ENCODE peak calls at places on chromosomes 11 and 22, in four cellular contexts. One of them, this sample, is unnamed.

GRCh38 chr11:59669611-59670009 is 773 bp upstream of the PATL1 start:
- DNase-seq in stimulated activated CD4-positive, alpha-beta T cell treated with anti-CD3 and anti-CD28 coated beads, Interleukin-1b, Interleukin-23, amount 100 ng/mL, for 24 hours: no peak
- DNase-seq in IMR-90: peak
- DNase-seq in epithelial cell of esophagus: peak
- DNase-seq in this sample: peak

GRCh38 chr11:33294797-33295196 is 37.6 kb downstream of the HIPK3 start:
- DNase-seq in epithelial cell of esophagus: no peak
- DNase-seq in stimulated activated CD4-positive, alpha-beta T cell treated with anti-CD3 and anti-CD28 coated beads, Interleukin-1b, Interleukin-23, amount 100 ng/mL, for 24 hours: no peak
- DNase-seq in IMR-90: no peak
- DNase-seq in this sample: no peak

GRCh38 chr11:27217948-27218410 is 145.0 kb downstream of the CCDC34 start:
- DNase-seq in stimulated activated CD4-positive, alpha-beta T cell treated with anti-CD3 and anti-CD28 coated beads, Interleukin-1b, Interleukin-23, amount 100 ng/mL, for 24 hours: no peak
- DNase-seq in IMR-90: peak
- DNase-seq in epithelial cell of esophagus: peak
- DNase-seq in this sample: no peak

GRCh38 chr11:6681949-6682348 is 1.2 kb downstream of the MRPL17 start:
- DNase-seq in stimulated activated CD4-positive, alpha-beta T cell treated with anti-CD3 and anti-CD28 coated beads, Interleukin-1b, Interleukin-23, amount 100 ng/mL, for 24 hours: no peak
- DNase-seq in epithelial cell of esophagus: peak
- DNase-seq in IMR-90: peak
- DNase-seq in this sample: no peak

GRCh38 chr11:68528630-68529029 is 68.1 kb downstream of the PPP6R3 start:
- DNase-seq in IMR-90: no peak
- DNase-seq in epithelial cell of esophagus: no peak
- DNase-seq in stimulated activated CD4-positive, alpha-beta T cell treated with anti-CD3 and anti-CD28 coated beads, Interleukin-1b, Interleukin-23, amount 100 ng/mL, for 24 hours: no peak
- DNase-seq in this sample: no peak

GRCh38 chr11:119863811-119864601 is 135.0 kb upstream of the NECTIN1 start:
- DNase-seq in stimulated activated CD4-positive, alpha-beta T cell treated with anti-CD3 and anti-CD28 coated beads, Interleukin-1b, Interleukin-23, amount 100 ng/mL, for 24 hours: no peak
- DNase-seq in epithelial cell of esophagus: no peak
- DNase-seq in IMR-90: no peak
- DNase-seq in this sample: no peak

GRCh38 chr11:31788066-31788465 is 23.1 kb downstream of the PAX6 start:
- DNase-seq in IMR-90: no peak
- DNase-seq in stimulated activated CD4-positive, alpha-beta T cell treated with anti-CD3 and anti-CD28 coated beads, Interleukin-1b, Interleukin-23, amount 100 ng/mL, for 24 hours: no peak
- DNase-seq in epithelial cell of esophagus: no peak
- DNase-seq in this sample: no peak

GRCh38 chr11:75508051-75508561 is 17.6 kb downstream of the GDPD5 start:
- DNase-seq in stimulated activated CD4-positive, alpha-beta T cell treated with anti-CD3 and anti-CD28 coated beads, Interleukin-1b, Interleukin-23, amount 100 ng/mL, for 24 hours: no peak
- DNase-seq in epithelial cell of esophagus: no peak
- DNase-seq in IMR-90: no peak
- DNase-seq in this sample: no peak

GRCh38 chr22:24410110-24410856 is 17.1 kb upstream of the ADORA2A start:
- DNase-seq in epithelial cell of esophagus: no peak
- DNase-seq in IMR-90: peak
- DNase-seq in stimulated activated CD4-positive, alpha-beta T cell treated with anti-CD3 and anti-CD28 coated beads, Interleukin-1b, Interleukin-23, amount 100 ng/mL, for 24 hours: no peak
- DNase-seq in this sample: no peak

GRCh38 chr11:27456140-27456801 is 16.3 kb downstream of the LGR4 start:
- DNase-seq in epithelial cell of esophagus: peak
- DNase-seq in IMR-90: peak
- DNase-seq in stimulated activated CD4-positive, alpha-beta T cell treated with anti-CD3 and anti-CD28 coated beads, Interleukin-1b, Interleukin-23, amount 100 ng/mL, for 24 hours: no peak
- DNase-seq in this sample: no peak

GRCh38 chr22:29664731-29665130 is 55.1 kb upstream of the CABP7 start:
- DNase-seq in stimulated activated CD4-positive, alpha-beta T cell treated with anti-CD3 and anti-CD28 coated beads, Interleukin-1b, Interleukin-23, amount 100 ng/mL, for 24 hours: no peak
- DNase-seq in epithelial cell of esophagus: no peak
- DNase-seq in IMR-90: peak
- DNase-seq in this sample: no peak

GRCh38 chr11:94882931-94883330 is 90.4 kb downstream of the CWC15 start:
- DNase-seq in epithelial cell of esophagus: peak
- DNase-seq in stimulated activated CD4-positive, alpha-beta T cell treated with anti-CD3 and anti-CD28 coated beads, Interleukin-1b, Interleukin-23, amount 100 ng/mL, for 24 hours: no peak
- DNase-seq in IMR-90: no peak
- DNase-seq in this sample: peak

GRCh38 chr11:65274734-65275682 is 13.2 kb downstream of the POLA2 start:
- DNase-seq in epithelial cell of esophagus: peak
- DNase-seq in stimulated activated CD4-positive, alpha-beta T cell treated with anti-CD3 and anti-CD28 coated beads, Interleukin-1b, Interleukin-23, amount 100 ng/mL, for 24 hours: no peak
- DNase-seq in IMR-90: peak
- DNase-seq in this sample: peak

GRCh38 chr11:60743058-60743457 is 13.6 kb upstream of the MS4A15 start:
- DNase-seq in stimulated activated CD4-positive, alpha-beta T cell treated with anti-CD3 and anti-CD28 coated beads, Interleukin-1b, Interleukin-23, amount 100 ng/mL, for 24 hours: no peak
- DNase-seq in epithelial cell of esophagus: no peak
- DNase-seq in IMR-90: no peak
- DNase-seq in this sample: no peak

GRCh38 chr22:43263645-43264514 is 76.9 kb upstream of the TTLL12 start:
- DNase-seq in IMR-90: peak
- DNase-seq in stimulated activated CD4-positive, alpha-beta T cell treated with anti-CD3 and anti-CD28 coated beads, Interleukin-1b, Interleukin-23, amount 100 ng/mL, for 24 hours: peak
- DNase-seq in epithelial cell of esophagus: peak
- DNase-seq in this sample: peak

GRCh38 chr22:43136255-43136654 is 6.9 kb downstream of the MCAT start:
- DNase-seq in IMR-90: peak
- DNase-seq in epithelial cell of esophagus: peak
- DNase-seq in stimulated activated CD4-positive, alpha-beta T cell treated with anti-CD3 and anti-CD28 coated beads, Interleukin-1b, Interleukin-23, amount 100 ng/mL, for 24 hours: no peak
- DNase-seq in this sample: no peak

GRCh38 chr11:95135155-95135554 is 45.5 kb downstream of the ENDOD1 start:
- DNase-seq in stimulated activated CD4-positive, alpha-beta T cell treated with anti-CD3 and anti-CD28 coated beads, Interleukin-1b, Interleukin-23, amount 100 ng/mL, for 24 hours: no peak
- DNase-seq in epithelial cell of esophagus: peak
- DNase-seq in IMR-90: no peak
- DNase-seq in this sample: no peak

GRCh38 chr11:33874910-33875490 is 16.9 kb downstream of the LMO2 start:
- DNase-seq in stimulated activated CD4-positive, alpha-beta T cell treated with anti-CD3 and anti-CD28 coated beads, Interleukin-1b, Interleukin-23, amount 100 ng/mL, for 24 hours: no peak
- DNase-seq in epithelial cell of esophagus: no peak
- DNase-seq in IMR-90: no peak
- DNase-seq in this sample: no peak

GRCh38 chr22:38850941-38851849 is 7.4 kb upstream of the NPTXR start:
- DNase-seq in epithelial cell of esophagus: peak
- DNase-seq in IMR-90: peak
- DNase-seq in stimulated activated CD4-positive, alpha-beta T cell treated with anti-CD3 and anti-CD28 coated beads, Interleukin-1b, Interleukin-23, amount 100 ng/mL, for 24 hours: no peak
- DNase-seq in this sample: peak

GRCh38 chr22:49812838-49813237 is 14.8 kb downstream of the BRD1 start:
- DNase-seq in epithelial cell of esophagus: no peak
- DNase-seq in stimulated activated CD4-positive, alpha-beta T cell treated with anti-CD3 and anti-CD28 coated beads, Interleukin-1b, Interleukin-23, amount 100 ng/mL, for 24 hours: no peak
- DNase-seq in IMR-90: peak
- DNase-seq in this sample: no peak

GRCh38 chr22:50201191-50202129 is 649 bp downstream of the SELENOO start:
- DNase-seq in epithelial cell of esophagus: peak
- DNase-seq in stimulated activated CD4-positive, alpha-beta T cell treated with anti-CD3 and anti-CD28 coated beads, Interleukin-1b, Interleukin-23, amount 100 ng/mL, for 24 hours: no peak
- DNase-seq in IMR-90: no peak
- DNase-seq in this sample: no peak

GRCh38 chr11:64843971-64844329 is 503 bp downstream of the CDC42BPG start:
- DNase-seq in stimulated activated CD4-positive, alpha-beta T cell treated with anti-CD3 and anti-CD28 coated beads, Interleukin-1b, Interleukin-23, amount 100 ng/mL, for 24 hours: no peak
- DNase-seq in epithelial cell of esophagus: peak
- DNase-seq in IMR-90: no peak
- DNase-seq in this sample: peak

GRCh38 chr11:129960216-129961214 is 42.1 kb downstream of the PRDM10 start:
- DNase-seq in stimulated activated CD4-positive, alpha-beta T cell treated with anti-CD3 and anti-CD28 coated beads, Interleukin-1b, Interleukin-23, amount 100 ng/mL, for 24 hours: no peak
- DNase-seq in epithelial cell of esophagus: peak
- DNase-seq in IMR-90: peak
- DNase-seq in this sample: peak

GRCh38 chr11:83319346-83319745 is 33.2 kb upstream of the CCDC90B start:
- DNase-seq in epithelial cell of esophagus: peak
- DNase-seq in stimulated activated CD4-positive, alpha-beta T cell treated with anti-CD3 and anti-CD28 coated beads, Interleukin-1b, Interleukin-23, amount 100 ng/mL, for 24 hours: no peak
- DNase-seq in IMR-90: no peak
- DNase-seq in this sample: no peak

GRCh38 chr11:72007587-72007986 is 8.9 kb downstream of the IL18BP start:
- DNase-seq in epithelial cell of esophagus: no peak
- DNase-seq in IMR-90: no peak
- DNase-seq in stimulated activated CD4-positive, alpha-beta T cell treated with anti-CD3 and anti-CD28 coated beads, Interleukin-1b, Interleukin-23, amount 100 ng/mL, for 24 hours: no peak
- DNase-seq in this sample: no peak

GRCh38 chr11:46361283-46362145 is 14.3 kb downstream of the DGKZ start:
- DNase-seq in IMR-90: peak
- DNase-seq in epithelial cell of esophagus: no peak
- DNase-seq in stimulated activated CD4-positive, alpha-beta T cell treated with anti-CD3 and anti-CD28 coated beads, Interleukin-1b, Interleukin-23, amount 100 ng/mL, for 24 hours: no peak
- DNase-seq in this sample: no peak

GRCh38 chr11:75873417-75874148 is 58.6 kb downstream of the UVRAG start:
- DNase-seq in stimulated activated CD4-positive, alpha-beta T cell treated with anti-CD3 and anti-CD28 coated beads, Interleukin-1b, Interleukin-23, amount 100 ng/mL, for 24 hours: no peak
- DNase-seq in epithelial cell of esophagus: no peak
- DNase-seq in IMR-90: no peak
- DNase-seq in this sample: no peak

GRCh38 chr22:46346680-46347405 is 11.3 kb downstream of the TRMU start:
- DNase-seq in stimulated activated CD4-positive, alpha-beta T cell treated with anti-CD3 and anti-CD28 coated beads, Interleukin-1b, Interleukin-23, amount 100 ng/mL, for 24 hours: no peak
- DNase-seq in IMR-90: no peak
- DNase-seq in epithelial cell of esophagus: no peak
- DNase-seq in this sample: no peak

GRCh38 chr11:106457727-106458126 is 380.3 kb downstream of the AASDHPPT start:
- DNase-seq in epithelial cell of esophagus: peak
- DNase-seq in stimulated activated CD4-positive, alpha-beta T cell treated with anti-CD3 and anti-CD28 coated beads, Interleukin-1b, Interleukin-23, amount 100 ng/mL, for 24 hours: no peak
- DNase-seq in IMR-90: peak
- DNase-seq in this sample: peak

GRCh38 chr11:110100476-110101240 is 7.5 kb downstream of the ZC3H12C start:
- DNase-seq in epithelial cell of esophagus: no peak
- DNase-seq in stimulated activated CD4-positive, alpha-beta T cell treated with anti-CD3 and anti-CD28 coated beads, Interleukin-1b, Interleukin-23, amount 100 ng/mL, for 24 hours: no peak
- DNase-seq in IMR-90: no peak
- DNase-seq in this sample: no peak

GRCh38 chr22:43133401-43133800 is 9.8 kb downstream of the MCAT start:
- DNase-seq in IMR-90: no peak
- DNase-seq in epithelial cell of esophagus: no peak
- DNase-seq in stimulated activated CD4-positive, alpha-beta T cell treated with anti-CD3 and anti-CD28 coated beads, Interleukin-1b, Interleukin-23, amount 100 ng/mL, for 24 hours: no peak
- DNase-seq in this sample: no peak

GRCh38 chr11:47340010-47340409 is 12.5 kb downstream of the MYBPC3 start:
- DNase-seq in stimulated activated CD4-positive, alpha-beta T cell treated with anti-CD3 and anti-CD28 coated beads, Interleukin-1b, Interleukin-23, amount 100 ng/mL, for 24 hours: no peak
- DNase-seq in epithelial cell of esophagus: no peak
- DNase-seq in IMR-90: no peak
- DNase-seq in this sample: no peak

GRCh38 chr11:111814567-111814966 is 48.4 kb upstream of the PPP2R1B start:
- DNase-seq in IMR-90: peak
- DNase-seq in epithelial cell of esophagus: no peak
- DNase-seq in stimulated activated CD4-positive, alpha-beta T cell treated with anti-CD3 and anti-CD28 coated beads, Interleukin-1b, Interleukin-23, amount 100 ng/mL, for 24 hours: no peak
- DNase-seq in this sample: no peak

GRCh38 chr11:13784441-13784840 is 116.0 kb downstream of the FAR1 start:
- DNase-seq in IMR-90: no peak
- DNase-seq in stimulated activated CD4-positive, alpha-beta T cell treated with anti-CD3 and anti-CD28 coated beads, Interleukin-1b, Interleukin-23, amount 100 ng/mL, for 24 hours: no peak
- DNase-seq in epithelial cell of esophagus: no peak
- DNase-seq in this sample: no peak

GRCh38 chr11:78061921-78062311 is 1.7 kb upstream of the THRSP start:
- DNase-seq in IMR-90: no peak
- DNase-seq in epithelial cell of esophagus: peak
- DNase-seq in stimulated activated CD4-positive, alpha-beta T cell treated with anti-CD3 and anti-CD28 coated beads, Interleukin-1b, Interleukin-23, amount 100 ng/mL, for 24 hours: no peak
- DNase-seq in this sample: no peak

GRCh38 chr11:33410086-33410765 is 153.0 kb downstream of the HIPK3 start:
- DNase-seq in stimulated activated CD4-positive, alpha-beta T cell treated with anti-CD3 and anti-CD28 coated beads, Interleukin-1b, Interleukin-23, amount 100 ng/mL, for 24 hours: no peak
- DNase-seq in IMR-90: no peak
- DNase-seq in epithelial cell of esophagus: no peak
- DNase-seq in this sample: no peak

GRCh38 chr22:27212617-27213177 is 555.3 kb downstream of the MIAT start:
- DNase-seq in IMR-90: peak
- DNase-seq in stimulated activated CD4-positive, alpha-beta T cell treated with anti-CD3 and anti-CD28 coated beads, Interleukin-1b, Interleukin-23, amount 100 ng/mL, for 24 hours: no peak
- DNase-seq in epithelial cell of esophagus: peak
- DNase-seq in this sample: no peak

This sample was measured in RWPE1.